ENCODE peak calls at places on chromosomes 11 and 22, in five cellular contexts. W is stimulated activated CD4-positive, alpha-beta T cell treated with anti-CD3 and anti-CD28 coated beads, TNF-alpha, amount 100 ng/mL, for 1 hour; O is GDM1; M is neuronal stem cell; Q is skeletal muscle cell. C is an unnamed sample.

GRCh38 chr11:8597182-8597581 is 3.2 kb upstream of the STK33 start:
- DNase-seq in W (no peak), O (no peak), M (no peak), Q (peak; percentile 68), C (no peak)

GRCh38 chr22:39176673-39177455 is 24.4 kb upstream of the CBX7 start:
- DNase-seq in W (no peak), O (no peak), M (no peak), Q (no peak), C (no peak)

GRCh38 chr11:110093407-110094297 is 460 bp downstream of the ZC3H12C start:
- DNase-seq in W (no peak), O (peak; percentile 49), M (peak; percentile 39), Q (no peak), C (peak; percentile 50)

GRCh38 chr11:118533769-118534729 is 3.1 kb downstream of the TMEM25 start:
- DNase-seq in W (no peak), O (no peak), M (no peak), Q (no peak), C (no peak)

GRCh38 chr11:99952816-99953215 is 734.3 kb upstream of the ARHGAP42 start:
- DNase-seq in W (no peak), O (no peak), M (no peak), Q (peak; percentile 44), C (no peak)

GRCh38 chr11:47507016-47507631 is 45.8 kb downstream of the CELF1 start:
- DNase-seq in W (no peak), O (no peak), M (no peak), Q (no peak), C (no peak)

GRCh38 chr11:126113515-126113957 is 50.9 kb upstream of the CDON start:
- DNase-seq in W (no peak), O (no peak), M (no peak), Q (peak; percentile 76), C (no peak)

GRCh38 chr11:118006153-118006534 is 19.9 kb downstream of the IL10RA start:
- DNase-seq in W (no peak), O (no peak), M (no peak), Q (no peak), C (no peak)

GRCh38 chr11:32819187-32819586 is 10.5 kb upstream of the PRRG4 start:
- DNase-seq in W (no peak), O (no peak), M (no peak), Q (no peak), C (no peak)

GRCh38 chr11:32334822-32335221 is 100.5 kb downstream of the WT1 start:
- DNase-seq in W (no peak), O (no peak), M (no peak), Q (no peak), C (no peak)

GRCh38 chr11:111452146-111452545 is 60.0 kb downstream of the BTG4 start:
- DNase-seq in W (no peak), O (no peak), M (no peak), Q (no peak), C (no peak)

GRCh38 chr22:19037282-19038163 is 84.7 kb downstream of the DGCR2 start:
- DNase-seq in W (no peak), O (no peak), M (no peak), Q (no peak), C (no peak)

GRCh38 chr22:25728064-25728463 is 13.9 kb upstream of the MYO18B start:
- DNase-seq in W (no peak), O (no peak), M (no peak), Q (no peak), C (peak; percentile 29)

GRCh38 chr22:47044722-47045545 is 282.5 kb downstream of the TBC1D22A start:
- DNase-seq in W (no peak), O (no peak), M (no peak), Q (no peak), C (no peak)

GRCh38 chr22:37501610-37502341 is 15.6 kb upstream of the MFNG start:
- DNase-seq in W (no peak), O (no peak), M (no peak), Q (peak; percentile 76), C (no peak)

GRCh38 chr11:64990222-64990918 is 6.4 kb downstream of the BATF2 start:
- DNase-seq in W (no peak), O (no peak), M (no peak), Q (no peak), C (no peak)

GRCh38 chr22:31829505-31829904 is 75.7 kb downstream of the DEPDC5 start:
- DNase-seq in W (no peak), O (no peak), M (no peak), Q (peak; percentile 58), C (no peak)

C was measured in NCI-H187.